ENCODE peak calls at places on chromosomes 3 and 15, in five cellular contexts. M is IMR-90; S is T-helper 17 cell; J is activated CD8-positive, alpha-beta memory T cell treated with anti-CD3 and anti-CD28 coated beads for 48 hours; K is foreskin fibroblast. P is an unnamed sample.
A peak's percentile ranks its signal among the peaks of the same experiment; 100 is the strongest.

GRCh38 chr3:22106213-22106867 is 355.3 kb upstream of the ZNF385D start:
- DNase-seq in M (no peak), S (no peak), J (no peak), K (no peak), P (no peak)

GRCh38 chr3:65992106-65992505 is 46.6 kb downstream of the MAGI1 start:
- DNase-seq in M (peak; percentile 43), S (no peak), J (no peak), K (peak; percentile 24), P (no peak)

GRCh38 chr15:92803852-92804609 is 96.1 kb upstream of the CHD2 start:
- DNase-seq in M (peak; percentile 100), S (peak; percentile 28), J (no peak), K (peak; percentile 99), P (peak; percentile 100)

GRCh38 chr3:169945313-169945712 is 21.3 kb upstream of the SEC62 start:
- DNase-seq in M (no peak), S (no peak), J (peak; percentile 11), K (no peak), P (no peak)

GRCh38 chr15:68258684-68259083 is 18.9 kb upstream of the FEM1B start:
- DNase-seq in M (no peak), S (no peak), J (no peak), K (no peak), P (no peak)

GRCh38 chr3:43390255-43390588 is 103.9 kb downstream of the SNRK start:
- DNase-seq in M (no peak), S (no peak), J (no peak), K (no peak), P (no peak)

GRCh38 chr3:110164632-110165240 is 827.4 kb upstream of the DPPA4 start:
- DNase-seq in M (peak; percentile 25), S (no peak), J (no peak), K (no peak), P (no peak)

GRCh38 chr3:185930393-185931107 is 7.3 kb downstream of the TRA2B start:
- DNase-seq in M (peak; percentile 57), S (no peak), J (no peak), K (peak; percentile 40), P (no peak)

GRCh38 chr15:89221543-89221942 is at the start of gene RLBP1:
- DNase-seq in M (no peak), S (no peak), J (no peak), K (no peak), P (no peak)

GRCh38 chr15:65337436-65338070 is 33.1 kb downstream of the RNU5B-1 start:
- DNase-seq in M (no peak), S (no peak), J (no peak), K (no peak), P (no peak)

GRCh38 chr3:42036483-42036823 is 54.7 kb upstream of the TRAK1 start:
- DNase-seq in M (peak; percentile 97), S (no peak), J (no peak), K (peak; percentile 90), P (peak; percentile 84)

GRCh38 chr3:179264456-179264855 is 13.5 kb upstream of the KCNMB3 start:
- DNase-seq in M (no peak), S (no peak), J (no peak), K (no peak), P (no peak)

GRCh38 chr3:143895805-143896204 is 47.5 kb upstream of the SLC9A9 start:
- DNase-seq in M (peak; percentile 2), S (no peak), J (no peak), K (no peak), P (peak; percentile 24)

GRCh38 chr15:92049290-92050008 is 195.9 kb downstream of the SLCO3A1 start:
- DNase-seq in M (no peak), S (no peak), J (no peak), K (no peak), P (no peak)

GRCh38 chr3:97131476-97131875 is 317.1 kb downstream of the EPHA6 start:
- DNase-seq in M (no peak), S (no peak), J (no peak), K (no peak), P (no peak)

GRCh38 chr3:186107148-186108105 is 1.5 kb downstream of the ETV5 start:
- DNase-seq in M (peak; percentile 68), S (peak; percentile 19), J (no peak), K (peak; percentile 57), P (peak; percentile 41)

GRCh38 chr15:34085746-34086145 is 15.9 kb downstream of the EMC7 start:
- DNase-seq in M (peak; percentile 55), S (no peak), J (no peak), K (peak; percentile 30), P (no peak)

GRCh38 chr15:58852347-58852746 is 81.1 kb downstream of the SLTM start:
- DNase-seq in M (no peak), S (no peak), J (no peak), K (no peak), P (no peak)

GRCh38 chr3:127860223-127860622 is 37.9 kb upstream of the MGLL start:
- DNase-seq in M (no peak), S (no peak), J (no peak), K (no peak), P (no peak)

GRCh38 chr15:33968224-33968623 is at the start of gene CHRM5:
- DNase-seq in M (no peak), S (no peak), J (no peak), K (no peak), P (no peak)

GRCh38 chr3:71724584-71725278 is 471 bp downstream of the EIF4E3 start:
- DNase-seq in M (no peak), S (peak; percentile 23), J (no peak), K (peak; percentile 7), P (no peak)

GRCh38 chr3:169239756-169240155 is 423.8 kb downstream of the MECOM start:
- DNase-seq in M (no peak), S (no peak), J (no peak), K (no peak), P (no peak)

GRCh38 chr15:101807345-101807945 is 4.1 kb downstream of the OR4F6 start:
- DNase-seq in M (peak; percentile 89), S (no peak), J (no peak), K (peak; percentile 52), P (peak; percentile 64)

GRCh38 chr3:162702768-162703385 is 1206.3 kb downstream of the OTOL1 start:
- DNase-seq in M (no peak), S (no peak), J (no peak), K (no peak), P (no peak)

GRCh38 chr15:27619204-27619603 is 479.9 kb downstream of the OCA2 start:
- DNase-seq in M (no peak), S (no peak), J (no peak), K (no peak), P (no peak)

GRCh38 chr3:11671648-11672100 is 28.0 kb upstream of the VGLL4 start:
- DNase-seq in M (peak; percentile 54), S (no peak), J (no peak), K (no peak), P (peak; percentile 35)

GRCh38 chr3:174253221-174253620 is 605.9 kb upstream of the NAALADL2 start:
- DNase-seq in M (no peak), S (no peak), J (no peak), K (no peak), P (no peak)

GRCh38 chr15:64131547-64131946 is 20.0 kb upstream of the SNX22 start:
- DNase-seq in M (no peak), S (no peak), J (no peak), K (no peak), P (no peak)

GRCh38 chr3:112672716-112673506 is 32.0 kb upstream of the CCDC80 start:
- DNase-seq in M (no peak), S (no peak), J (no peak), K (no peak), P (no peak)

GRCh38 chr15:88658972-88659931 is 20.4 kb downstream of the ISG20 start:
- DNase-seq in M (peak; percentile 73), S (no peak), J (no peak), K (peak; percentile 43), P (no peak)

GRCh38 chr3:143313025-143313424 is 193.5 kb downstream of the CHST2 start:
- DNase-seq in M (no peak), S (no peak), J (no peak), K (no peak), P (no peak)

GRCh38 chr3:53032609-53033008 is 13.3 kb downstream of the SFMBT1 start:
- DNase-seq in M (no peak), S (no peak), J (no peak), K (no peak), P (no peak)

GRCh38 chr3:4613366-4613765 is 120.2 kb downstream of the ITPR1 start:
- DNase-seq in M (no peak), S (no peak), J (no peak), K (no peak), P (no peak)